ENCODE peak calls at places on chromosomes 5 and 9, in nine cellular contexts. W is IMR-90; J is aorta; Q is heart left ventricle; C is HCT116; M is foreskin keratinocyte; T is CD8-positive, alpha-beta T cell; I is pancreas; H is CD4-positive, alpha-beta T cell. Z is an unnamed sample.

GRCh38 chr5:71974622-71975021 is 132.7 kb upstream of the MAP1B start:
- ATAC-seq in W (no peak), J (peak; percentile 31), Q (no peak), C (no peak), M (peak; percentile 51), T (no peak), I (no peak), H (no peak), Z (no peak)

GRCh38 chr5:41524174-41524573 is 13.8 kb upstream of the PLCXD3 start:
- ATAC-seq in W (no peak), J (no peak), Q (no peak), C (no peak), M (no peak), T (no peak), I (no peak), H (no peak), Z (no peak)

GRCh38 chr5:146233441-146233840 is 30.0 kb downstream of the RBM27 start:
- ATAC-seq in W (no peak), J (peak; percentile 62), Q (peak; percentile 98), C (no peak), M (no peak), T (no peak), I (peak; percentile 91), H (no peak), Z (no peak)

GRCh38 chr9:88732128-88732527 is 197.2 kb downstream of the NXNL2 start:
- ATAC-seq in W (peak; percentile 16), J (peak; percentile 56), Q (peak; percentile 62), C (no peak), M (no peak), T (no peak), I (no peak), H (no peak), Z (peak; percentile 27)

GRCh38 chr5:178113841-178114324 is 551 bp downstream of the N4BP3 start:
- ATAC-seq in W (no peak), J (no peak), Q (peak; percentile 9), C (peak; percentile 57), M (peak; percentile 2), T (no peak), I (peak; percentile 13), H (no peak), Z (no peak)

GRCh38 chr5:40405985-40406384 is 273.7 kb upstream of the PTGER4 start:
- ATAC-seq in W (no peak), J (no peak), Q (no peak), C (no peak), M (no peak), T (no peak), I (no peak), H (no peak), Z (no peak)

GRCh38 chr9:104374711-104375110 is 129.4 kb upstream of the OR13F1 start:
- ATAC-seq in W (no peak), J (no peak), Q (peak; percentile 85), C (no peak), M (no peak), T (no peak), I (no peak), H (no peak), Z (no peak)

GRCh38 chr5:62569466-62569865 is 9.2 kb upstream of the LRRC70 start:
- ATAC-seq in W (no peak), J (no peak), Q (no peak), C (no peak), M (no peak), T (no peak), I (no peak), H (no peak), Z (no peak)

GRCh38 chr9:22241024-22241423 is 205.6 kb upstream of the DMRTA1 start:
- ATAC-seq in W (no peak), J (no peak), Q (no peak), C (no peak), M (peak; percentile 43), T (no peak), I (no peak), H (no peak), Z (no peak)

GRCh38 chr5:55062039-55062779 is 38.2 kb downstream of the GZMK start:
- ATAC-seq in W (no peak), J (no peak), Q (no peak), C (no peak), M (no peak), T (peak; percentile 76), I (no peak), H (peak; percentile 77), Z (no peak)

GRCh38 chr5:52895070-52895469 is 94.1 kb upstream of the ITGA2 start:
- ATAC-seq in W (no peak), J (peak; percentile 75), Q (peak; percentile 42), C (no peak), M (no peak), T (no peak), I (no peak), H (no peak), Z (no peak)

GRCh38 chr9:131019387-131020239 is 10.6 kb downstream of the LAMC3 start:
- ATAC-seq in W (no peak), J (peak; percentile 79), Q (peak; percentile 59), C (no peak), M (no peak), T (no peak), I (no peak), H (no peak), Z (no peak)

GRCh38 chr9:92610470-92611420 is 59.2 kb downstream of the IPPK start:
- ATAC-seq in W (no peak), J (no peak), Q (peak; percentile 77), C (peak; percentile 35), M (no peak), T (no peak), I (no peak), H (no peak), Z (peak; percentile 39)

GRCh38 chr9:109250311-109250741 is 70.5 kb downstream of the EPB41L4B start:
- ATAC-seq in W (no peak), J (no peak), Q (no peak), C (no peak), M (no peak), T (no peak), I (no peak), H (no peak), Z (no peak)

DNA sequence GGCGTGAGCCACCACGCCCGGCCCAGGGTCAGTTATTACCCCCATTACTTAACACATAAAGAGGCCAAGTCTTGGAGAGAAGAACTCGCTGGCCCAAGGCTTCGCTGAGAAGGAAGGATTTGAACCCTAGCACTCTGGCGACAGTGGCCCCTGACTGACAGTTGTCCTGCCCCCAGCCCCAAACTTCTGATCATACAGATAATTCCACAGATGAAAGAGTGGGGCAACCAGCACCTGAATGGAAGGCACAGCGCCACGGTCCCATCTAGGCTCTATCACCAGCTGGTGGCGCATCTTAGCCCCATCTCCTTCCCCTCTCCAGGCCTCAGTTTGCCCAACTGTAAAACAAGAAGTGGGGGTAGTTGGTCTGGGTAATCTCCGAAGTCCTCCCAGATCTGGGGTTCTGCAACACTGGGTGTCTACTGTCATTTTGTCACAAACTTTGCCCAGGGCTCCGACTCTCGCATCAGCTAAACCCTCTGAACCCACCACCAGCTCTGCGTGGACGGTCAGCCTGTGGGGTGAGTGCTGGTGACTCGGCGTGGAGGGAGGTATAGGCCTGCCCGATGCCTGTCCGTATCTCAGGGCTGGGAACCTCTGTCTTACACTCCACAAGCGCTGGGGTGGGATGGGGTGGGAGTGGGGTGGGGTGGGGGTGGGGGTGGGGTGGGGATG is 209.3 kb downstream of the C9orf50 start:
- ATAC-seq in W (no peak), J (no peak), Q (no peak), C (no peak), M (no peak), T (no peak), I (no peak), H (no peak), Z (no peak)
- H3K27ac ChIP-seq in W (no peak overlapping the region), J (peak overlapping the region; percentile 98), Q (peak overlapping the region; percentile 56), C (no peak overlapping the region), M (no peak overlapping the region), T (no peak overlapping the region), I (no peak overlapping the region), H (no peak overlapping the region), Z (no peak overlapping the region)

DNA sequence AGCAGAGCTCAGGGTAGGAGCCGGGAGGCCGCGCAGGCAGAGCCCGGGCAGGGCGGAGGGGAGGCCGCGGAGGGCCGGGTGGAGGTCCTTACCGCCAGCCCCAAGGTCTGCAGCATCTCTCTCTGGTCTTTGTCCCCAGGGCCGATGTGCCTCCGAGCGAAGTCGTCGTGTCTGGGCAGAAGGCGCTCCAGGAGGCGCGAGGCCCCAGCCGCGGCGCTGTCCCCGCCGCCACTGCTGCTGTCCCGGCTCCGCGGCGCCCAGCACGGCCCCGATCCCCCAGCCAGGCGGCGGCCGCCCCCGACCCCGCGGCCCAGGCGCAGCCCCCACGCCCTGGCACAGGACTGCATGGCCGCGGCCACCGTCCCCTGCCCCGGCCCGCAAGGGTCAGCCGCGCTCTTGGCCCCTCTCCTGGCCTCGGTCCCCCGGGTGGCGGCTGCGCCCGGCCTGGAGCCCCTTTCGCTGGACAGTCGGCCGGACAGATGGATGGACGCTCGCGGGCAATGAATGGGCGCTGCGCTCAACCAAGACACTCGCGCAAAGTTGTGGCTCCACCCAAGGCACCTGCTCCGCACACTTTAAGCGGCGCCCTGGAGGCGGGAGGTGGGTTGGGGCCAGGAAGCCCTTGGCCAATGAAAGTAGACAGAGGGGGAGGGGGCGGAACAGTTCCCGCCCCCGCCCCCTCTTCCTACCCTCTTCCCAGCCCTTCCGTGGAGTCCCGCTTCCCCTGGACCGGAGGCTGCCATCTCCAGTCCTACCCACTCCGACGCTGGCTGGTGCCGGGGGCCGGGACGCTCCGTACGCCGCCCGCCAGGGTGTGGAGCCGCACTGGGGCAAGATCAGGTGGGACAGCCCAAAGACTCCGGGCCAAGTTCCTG is at the start of gene GLDC:
- ATAC-seq in W (peak; percentile 69), J (peak; percentile 55), Q (peak; percentile 83), C (peak; percentile 98), M (peak; percentile 72), T (peak; percentile 74), I (peak; percentile 91), H (peak; percentile 68), Z (peak; percentile 79)
- H3K27ac ChIP-seq in W (no peak within 1 kb of the TSS), J (no peak within 1 kb of the TSS), Q (no peak within 1 kb of the TSS), C (peak within 1 kb of the TSS; percentile 38), M (no peak within 1 kb of the TSS), T (no peak within 1 kb of the TSS), I (no peak within 1 kb of the TSS), H (no peak within 1 kb of the TSS), Z (no peak within 1 kb of the TSS)

DNA sequence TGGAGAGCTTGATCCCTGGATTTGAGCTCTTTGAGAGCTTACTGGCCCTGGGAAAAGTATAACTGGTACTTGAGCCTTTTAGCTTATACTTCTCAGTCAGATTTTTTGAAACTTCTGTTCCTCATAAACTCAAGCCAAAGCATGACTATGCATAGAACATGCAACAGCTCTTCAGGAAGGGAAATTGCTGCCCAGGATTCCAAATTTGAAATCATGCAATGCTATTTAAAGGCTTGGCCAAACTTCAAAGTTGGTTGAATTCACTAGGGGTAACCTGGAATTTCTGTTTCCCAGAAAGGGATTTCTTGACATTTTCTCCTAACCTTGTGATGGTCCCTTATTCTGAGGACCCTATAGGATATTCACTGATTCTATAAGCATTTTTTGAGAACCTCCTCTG is 23.1 kb upstream of the ARHGAP26 start:
- ATAC-seq in W (no peak), J (no peak), Q (no peak), C (no peak), M (no peak), T (no peak), I (no peak), H (no peak), Z (no peak)
- H3K27ac ChIP-seq in W (no peak overlapping the region), J (no peak overlapping the region), Q (peak overlapping the region; percentile 77), C (no peak overlapping the region), M (no peak overlapping the region), T (no peak overlapping the region), I (no peak overlapping the region), H (no peak overlapping the region), Z (no peak overlapping the region)

DNA sequence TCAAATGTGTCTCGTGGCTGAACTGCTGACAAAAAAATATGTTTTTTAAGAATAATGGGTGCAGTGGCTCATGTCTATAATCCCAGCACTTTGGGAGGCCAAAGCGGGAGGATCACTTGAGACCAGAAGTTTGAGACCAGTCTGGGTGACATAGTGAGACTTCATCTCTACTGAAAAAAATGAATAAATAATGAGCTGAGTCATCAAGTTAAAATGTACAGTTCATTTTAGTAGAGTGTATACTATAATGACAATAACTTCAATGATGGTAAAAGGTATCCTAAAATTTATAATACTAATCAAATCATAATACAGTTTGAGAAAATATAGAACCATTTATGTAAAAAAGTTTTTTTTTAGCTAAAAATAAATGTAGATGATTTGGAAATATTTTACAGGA is 37.9 kb upstream of the TJP2 start:
- ATAC-seq in W (no peak), J (no peak), Q (no peak), C (no peak), M (no peak), T (no peak), I (no peak), H (no peak), Z (no peak)
- H3K27ac ChIP-seq in W (no peak overlapping the region), J (no peak overlapping the region), Q (peak overlapping the region; percentile 26), C (no peak overlapping the region), M (no peak overlapping the region), T (no peak overlapping the region), I (no peak overlapping the region), H (no peak overlapping the region), Z (no peak overlapping the region)

Z was measured in gastroesophageal sphincter.